ENCODE peak calls at places on chromosome 15, in nine cellular contexts. F is A549, A is transverse colon, X is heart left ventricle, W is stomach, V is IMR-90, S is body of pancreas, Y is HCT116, M is breast epithelium. Q is an unnamed sample.

GRCh38 chr15:67335534-67336222 is 81.1 kb downstream of the IQCH start:
- DNase-seq in F (no peak), A (no peak), X (no peak), W (no peak), V (no peak), S (no peak), Y (no peak), M (no peak), Q (no peak)

GRCh38 chr15:51601801-51602200 is 20.8 kb downstream of the DMXL2 start:
- DNase-seq in F (no peak), A (no peak), X (no peak), W (no peak), V (peak; percentile 2), S (no peak), Y (no peak), M (no peak), Q (no peak)

GRCh38 chr15:49145651-49146609 is 9.5 kb downstream of the COPS2 start:
- DNase-seq in F (peak; percentile 18), A (no peak), X (peak; percentile 20), W (no peak), V (peak; percentile 73), S (peak; percentile 53), Y (peak; percentile 35), M (no peak), Q (no peak)

GRCh38 chr15:65922621-65923020 is 53.3 kb downstream of the RAB11A start:
- DNase-seq in F (no peak), A (no peak), X (no peak), W (no peak), V (no peak), S (no peak), Y (no peak), M (no peak), Q (no peak)

GRCh38 chr15:50298340-50298739 is 32.8 kb upstream of the HDC start:
- DNase-seq in F (no peak), A (no peak), X (no peak), W (no peak), V (peak; percentile 63), S (no peak), Y (no peak), M (no peak), Q (no peak)

GRCh38 chr15:70976856-70977255 is 84.2 kb downstream of the LRRC49 start:
- DNase-seq in F (no peak), A (no peak), X (no peak), W (no peak), V (peak; percentile 87), S (no peak), Y (no peak), M (no peak), Q (no peak)

GRCh38 chr15:63475670-63476069 is 28.7 kb upstream of the USP3 start:
- DNase-seq in F (no peak), A (no peak), X (no peak), W (no peak), V (no peak), S (no peak), Y (no peak), M (no peak), Q (no peak)

GRCh38 chr15:46607103-46607502 is 972.3 kb downstream of the SQOR start:
- DNase-seq in F (no peak), A (no peak), X (no peak), W (no peak), V (no peak), S (no peak), Y (no peak), M (no peak), Q (no peak)

GRCh38 chr15:74542192-74543042 is 1.4 kb downstream of the ARID3B start:
- DNase-seq in F (no peak), A (no peak), X (no peak), W (no peak), V (no peak), S (no peak), Y (no peak), M (no peak), Q (no peak)

GRCh38 chr15:81166949-81167816 is 29.5 kb upstream of the IL16 start:
- DNase-seq in F (no peak), A (no peak), X (no peak), W (no peak), V (no peak), S (no peak), Y (no peak), M (no peak), Q (no peak)
- TF ChIP-seq POLR2A in F (no peak), A (no peak), X (no peak), W (no peak), V (no peak), S (no peak), Y (no peak), M (no peak), Q (no peak)

DNA sequence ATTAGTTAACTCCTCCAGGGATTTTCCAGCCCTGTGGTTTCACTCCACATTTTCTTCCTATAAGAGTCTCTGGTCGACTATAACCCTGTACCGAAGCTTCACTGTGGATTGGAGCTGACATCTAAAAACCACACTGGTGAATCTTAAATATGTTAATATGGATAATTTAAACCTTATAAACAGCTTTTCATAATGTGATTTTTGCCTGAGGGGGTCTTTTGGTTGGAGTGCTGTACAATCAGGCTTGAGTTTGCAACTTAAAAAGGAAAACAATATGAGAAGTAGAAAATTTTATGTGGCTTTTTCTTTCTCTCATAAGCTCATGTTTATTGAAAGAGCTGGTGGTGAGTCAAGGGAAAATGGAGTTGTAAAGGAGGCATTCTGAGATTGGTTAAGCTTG is 313.7 kb downstream of the VPS13C start:
- DNase-seq in F (no peak), A (no peak), X (no peak), W (no peak), V (no peak), S (no peak), Y (no peak), M (no peak), Q (no peak)
- H3K27ac ChIP-seq in F (no peak overlapping the region), A (no peak overlapping the region), X (no peak overlapping the region), W (no peak overlapping the region), V (no peak overlapping the region), S (no peak overlapping the region), Y (no peak overlapping the region), M (no peak overlapping the region), Q (no peak overlapping the region)

DNA sequence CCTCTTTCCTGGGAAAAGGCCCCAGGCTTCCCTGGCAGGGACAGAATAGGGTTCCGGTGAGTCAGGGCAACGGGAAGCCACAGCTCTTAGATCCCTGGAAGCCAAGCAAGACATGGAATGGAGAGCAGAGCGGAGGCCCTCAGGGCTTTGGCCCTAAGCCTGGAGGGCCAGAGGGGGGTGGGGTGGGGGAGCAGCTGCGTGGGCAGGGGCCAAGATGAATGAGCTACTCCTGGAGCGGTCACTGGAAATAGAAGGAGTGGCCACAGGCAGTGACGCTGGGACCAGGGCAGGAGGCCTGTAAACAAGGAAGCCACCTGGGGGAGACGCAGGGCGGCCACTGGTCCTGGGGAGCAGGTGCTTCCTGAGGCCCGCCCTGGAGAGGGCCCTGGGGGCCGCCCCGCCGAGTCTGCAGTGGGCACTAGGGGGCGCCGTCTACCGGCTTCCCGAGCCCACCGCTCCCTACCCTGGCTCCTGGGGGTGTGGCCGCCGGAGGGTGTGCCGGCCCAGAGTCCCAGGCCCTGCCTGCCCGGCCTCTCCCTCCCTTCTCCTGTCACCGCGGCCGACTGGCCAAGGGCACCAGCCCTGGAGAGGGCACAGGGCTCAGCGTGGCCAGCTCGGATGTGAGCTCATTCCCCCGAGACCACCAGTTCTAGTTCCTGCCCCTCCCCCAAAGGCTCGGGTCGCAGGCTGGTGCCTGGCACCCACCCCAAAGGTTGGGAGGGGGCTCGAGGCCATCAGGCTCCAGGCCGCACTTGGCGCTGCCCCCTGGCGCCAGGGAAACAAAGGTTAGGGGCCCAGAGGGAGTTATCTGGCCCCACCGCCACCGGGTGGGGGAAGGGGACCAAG is 12.1 kb downstream of the VPS18 start:
- DNase-seq in F (no peak), A (peak; percentile 96), X (peak; percentile 93), W (peak; percentile 96), V (peak; percentile 96), S (peak; percentile 94), Y (peak; percentile 90), M (peak; percentile 88), Q (peak; percentile 94)
- TF ChIP-seq POLR2A in F (no peak), A (peak; percentile 83), X (peak; percentile 56), W (no peak), V (peak; percentile 45), S (no peak), Y (no peak), M (no peak), Q (peak; percentile 58)

GRCh38 chr15:35410775-35411174 is 135.2 kb downstream of the DPH6 start:
- DNase-seq in F (no peak), A (no peak), X (no peak), W (no peak), V (no peak), S (no peak), Y (no peak), M (no peak), Q (no peak)
- H3K27ac ChIP-seq in F (no peak overlapping the region), A (no peak overlapping the region), X (no peak overlapping the region), W (no peak overlapping the region), V (no peak overlapping the region), S (no peak overlapping the region), Y (no peak overlapping the region), M (no peak overlapping the region), Q (no peak overlapping the region)

GRCh38 chr15:78048410-78048946 is 29.0 kb downstream of the TBC1D2B start:
- DNase-seq in F (no peak), A (no peak), X (no peak), W (no peak), V (no peak), S (no peak), Y (no peak), M (no peak), Q (no peak)

GRCh38 chr15:78050851-78051250 is 26.7 kb downstream of the TBC1D2B start:
- DNase-seq in F (no peak), A (no peak), X (no peak), W (no peak), V (no peak), S (no peak), Y (no peak), M (no peak), Q (no peak)

GRCh38 chr15:78051622-78052405 is 25.7 kb downstream of the TBC1D2B start:
- DNase-seq in F (no peak), A (peak; percentile 54), X (peak; percentile 52), W (peak; percentile 77), V (peak; percentile 56), S (peak; percentile 79), Y (no peak), M (no peak), Q (peak; percentile 52)

GRCh38 chr15:78050441-78050809 is 27.1 kb downstream of the TBC1D2B start:
- DNase-seq in F (no peak), A (no peak), X (no peak), W (no peak), V (no peak), S (no peak), Y (no peak), M (no peak), Q (no peak)

DNA sequence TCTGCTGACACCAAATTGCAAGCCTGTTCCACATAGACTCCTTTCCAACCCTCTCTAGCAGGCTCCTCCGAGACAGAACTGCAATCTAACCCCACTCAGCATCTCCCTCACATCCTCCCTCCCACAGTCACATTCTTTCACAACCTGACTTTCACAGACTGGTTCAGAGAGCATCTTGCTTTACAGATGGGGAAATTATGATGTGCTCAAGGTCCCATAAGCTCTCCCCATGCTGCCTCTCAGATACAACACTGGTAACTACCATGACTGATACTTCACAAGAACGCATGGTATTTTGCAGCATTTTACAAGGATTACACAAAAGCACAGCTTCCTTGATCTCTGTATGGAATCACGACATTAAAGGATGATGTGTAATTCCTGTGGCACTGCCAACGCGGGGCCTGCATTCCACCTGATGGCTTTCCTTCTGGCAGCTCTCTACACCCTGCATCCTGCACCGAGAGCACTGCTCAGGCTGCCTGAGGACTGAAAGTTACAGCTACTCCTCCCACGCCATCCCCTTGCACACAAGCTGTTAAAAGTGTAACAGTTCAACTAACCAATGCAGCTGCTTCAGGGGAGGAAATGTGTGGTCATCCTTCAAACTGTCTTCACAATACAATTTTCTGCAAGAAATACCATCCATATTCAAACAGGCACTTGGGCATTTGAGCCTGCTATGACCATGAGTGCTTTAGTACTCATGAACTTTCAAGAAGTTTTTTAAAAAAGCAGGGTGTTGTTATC is 27.6 kb downstream of the TBC1D2B start:
- DNase-seq in F (no peak), A (no peak), X (no peak), W (no peak), V (peak; percentile 91), S (no peak), Y (no peak), M (no peak), Q (no peak)
- TF ChIP-seq POLR2A in F (no peak), A (peak; percentile 18), X (no peak), W (no peak), V (no peak), S (no peak), Y (no peak), M (no peak), Q (no peak)